ENCODE peak calls at places on chromosomes 13 and 19, in four cellular contexts. One of them, this sample, is unnamed.

GRCh38 chr19:55146078-55146647 is 2.8 kb downstream of the TNNT1 start:
- DNase-seq in foreskin fibroblast: peak; percentile 46
- DNase-seq in pancreas: no peak
- DNase-seq in activated B cell treated with CpG ODN at 0.5 μM for 24 hours: no peak
- DNase-seq in this sample: no peak

GRCh38 chr13:112875627-112876026 is 93.4 kb upstream of the MCF2L start:
- DNase-seq in foreskin fibroblast: no peak
- DNase-seq in activated B cell treated with CpG ODN at 0.5 μM for 24 hours: no peak
- DNase-seq in pancreas: no peak
- DNase-seq in this sample: no peak

GRCh38 chr13:43365042-43365344 is 341.6 kb downstream of the DNAJC15 start:
- DNase-seq in pancreas: no peak
- DNase-seq in activated B cell treated with CpG ODN at 0.5 μM for 24 hours: no peak
- DNase-seq in foreskin fibroblast: no peak
- DNase-seq in this sample: no peak

GRCh38 chr13:38173403-38173802 is 176.2 kb upstream of the UFM1 start:
- DNase-seq in pancreas: no peak
- DNase-seq in foreskin fibroblast: no peak
- DNase-seq in activated B cell treated with CpG ODN at 0.5 μM for 24 hours: no peak
- DNase-seq in this sample: no peak

GRCh38 chr19:42179501-42179817 is 38.0 kb downstream of the DEDD2 start:
- DNase-seq in activated B cell treated with CpG ODN at 0.5 μM for 24 hours: no peak
- DNase-seq in pancreas: no peak
- DNase-seq in foreskin fibroblast: no peak
- DNase-seq in this sample: no peak

GRCh38 chr13:55517312-55517711 is 1623.4 kb upstream of the PRR20A start:
- DNase-seq in foreskin fibroblast: no peak
- DNase-seq in activated B cell treated with CpG ODN at 0.5 μM for 24 hours: no peak
- DNase-seq in pancreas: no peak
- DNase-seq in this sample: no peak

GRCh38 chr19:39924952-39925351 is 9.5 kb downstream of the FCGBP start:
- DNase-seq in activated B cell treated with CpG ODN at 0.5 μM for 24 hours: no peak
- DNase-seq in pancreas: no peak
- DNase-seq in foreskin fibroblast: no peak
- DNase-seq in this sample: no peak

GRCh38 chr19:46714523-46715106 is 2.3 kb downstream of the PRKD2 start:
- DNase-seq in foreskin fibroblast: no peak
- DNase-seq in pancreas: no peak
- DNase-seq in activated B cell treated with CpG ODN at 0.5 μM for 24 hours: peak; percentile 60
- DNase-seq in this sample: no peak

GRCh38 chr19:12784871-12785430 is 6.3 kb upstream of the JUNB start:
- DNase-seq in pancreas: no peak
- DNase-seq in foreskin fibroblast: peak; percentile 45
- DNase-seq in activated B cell treated with CpG ODN at 0.5 μM for 24 hours: no peak
- DNase-seq in this sample: peak; percentile 39

GRCh38 chr19:49639401-49640112 is 386 bp downstream of the RRAS start:
- DNase-seq in pancreas: no peak
- DNase-seq in foreskin fibroblast: no peak
- DNase-seq in activated B cell treated with CpG ODN at 0.5 μM for 24 hours: no peak
- DNase-seq in this sample: no peak

GRCh38 chr19:35331551-35332214 is 2.7 kb downstream of the CD22 start:
- DNase-seq in activated B cell treated with CpG ODN at 0.5 μM for 24 hours: no peak
- DNase-seq in pancreas: no peak
- DNase-seq in foreskin fibroblast: no peak
- DNase-seq in this sample: no peak

GRCh38 chr13:41905600-41906254 is 55.2 kb downstream of the VWA8 start:
- DNase-seq in activated B cell treated with CpG ODN at 0.5 μM for 24 hours: no peak
- DNase-seq in foreskin fibroblast: peak; percentile 52
- DNase-seq in pancreas: no peak
- DNase-seq in this sample: peak; percentile 73

GRCh38 chr19:2230807-2231533 is 5.2 kb downstream of the PLEKHJ1 start:
- DNase-seq in pancreas: no peak
- DNase-seq in foreskin fibroblast: peak; percentile 27
- DNase-seq in activated B cell treated with CpG ODN at 0.5 μM for 24 hours: no peak
- DNase-seq in this sample: no peak

GRCh38 chr19:2232286-2233151 is 3.6 kb downstream of the PLEKHJ1 start:
- DNase-seq in activated B cell treated with CpG ODN at 0.5 μM for 24 hours: no peak
- DNase-seq in pancreas: no peak
- DNase-seq in foreskin fibroblast: no peak
- DNase-seq in this sample: no peak

GRCh38 chr19:2233601-2234280 is 2.4 kb downstream of the PLEKHJ1 start:
- DNase-seq in foreskin fibroblast: no peak
- DNase-seq in activated B cell treated with CpG ODN at 0.5 μM for 24 hours: no peak
- DNase-seq in pancreas: no peak
- DNase-seq in this sample: no peak

GRCh38 chr19:2230029-2230531 is 6.0 kb downstream of the PLEKHJ1 start:
- DNase-seq in activated B cell treated with CpG ODN at 0.5 μM for 24 hours: no peak
- DNase-seq in foreskin fibroblast: no peak
- DNase-seq in pancreas: no peak
- DNase-seq in this sample: no peak

GRCh38 chr19:2231621-2232221 is 4.4 kb downstream of the PLEKHJ1 start:
- DNase-seq in pancreas: no peak
- DNase-seq in activated B cell treated with CpG ODN at 0.5 μM for 24 hours: no peak
- DNase-seq in foreskin fibroblast: peak; percentile 41
- DNase-seq in this sample: no peak
- TF ChIP-seq CTCF in pancreas: no peak
- TF ChIP-seq CTCF in activated B cell treated with CpG ODN at 0.5 μM for 24 hours: no peak
- TF ChIP-seq CTCF in foreskin fibroblast: no peak
- TF ChIP-seq CTCF in this sample: no peak

DNA sequence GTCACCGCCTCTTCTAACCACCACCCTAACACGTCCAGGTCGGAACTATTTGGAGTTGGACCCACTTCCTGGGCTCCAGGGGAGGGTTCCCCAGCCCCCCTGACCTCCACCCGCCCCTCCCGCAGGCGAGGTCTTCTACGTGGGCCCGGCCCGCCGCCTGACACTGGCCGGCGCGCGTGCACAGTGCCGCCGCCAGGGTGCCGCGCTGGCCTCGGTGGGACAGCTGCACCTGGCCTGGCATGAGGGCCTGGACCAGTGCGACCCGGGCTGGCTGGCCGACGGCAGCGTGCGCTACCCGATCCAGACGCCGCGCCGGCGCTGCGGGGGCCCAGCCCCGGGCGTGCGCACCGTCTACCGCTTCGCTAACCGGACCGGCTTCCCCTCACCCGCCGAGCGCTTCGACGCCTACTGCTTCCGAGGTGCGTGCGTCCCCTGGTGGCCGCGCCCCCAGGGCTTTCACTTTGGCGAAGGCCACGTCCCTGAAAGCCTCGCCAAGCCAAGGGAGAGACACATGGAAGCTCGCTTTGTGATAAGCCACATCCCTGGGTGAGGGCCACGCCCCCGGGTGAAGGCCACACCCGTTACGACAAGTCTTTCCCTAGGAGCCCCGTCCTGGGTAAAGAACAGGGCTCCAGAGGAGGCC is 13.2 kb downstream of the NCAN start:
- DNase-seq in activated B cell treated with CpG ODN at 0.5 μM for 24 hours: peak; percentile 71
- DNase-seq in foreskin fibroblast: peak; percentile 76
- DNase-seq in pancreas: peak; percentile 86
- DNase-seq in this sample: peak; percentile 58
- TF ChIP-seq CTCF in activated B cell treated with CpG ODN at 0.5 μM for 24 hours: peak; percentile 20
- TF ChIP-seq CTCF in foreskin fibroblast: peak; percentile 55
- TF ChIP-seq CTCF in pancreas: peak; percentile 18
- TF ChIP-seq CTCF in this sample: peak; percentile 70

GRCh38 chr13:94607939-94608338 is 6.3 kb downstream of the GPR180 start:
- DNase-seq in pancreas: no peak
- DNase-seq in foreskin fibroblast: no peak
- DNase-seq in activated B cell treated with CpG ODN at 0.5 μM for 24 hours: no peak
- DNase-seq in this sample: no peak
- TF ChIP-seq CTCF in pancreas: no peak
- TF ChIP-seq CTCF in foreskin fibroblast: no peak
- TF ChIP-seq CTCF in activated B cell treated with CpG ODN at 0.5 μM for 24 hours: no peak
- TF ChIP-seq CTCF in this sample: no peak

GRCh38 chr19:11346104-11346940 is at the start of the genes CCDC159 and TMEM205:
- DNase-seq in foreskin fibroblast: peak; percentile 100
- DNase-seq in activated B cell treated with CpG ODN at 0.5 μM for 24 hours: peak; percentile 93
- DNase-seq in pancreas: peak; percentile 94
- DNase-seq in this sample: peak; percentile 99
- TF ChIP-seq CTCF in foreskin fibroblast: no peak
- TF ChIP-seq CTCF in activated B cell treated with CpG ODN at 0.5 μM for 24 hours: no peak
- TF ChIP-seq CTCF in pancreas: no peak
- TF ChIP-seq CTCF in this sample: no peak

DNA sequence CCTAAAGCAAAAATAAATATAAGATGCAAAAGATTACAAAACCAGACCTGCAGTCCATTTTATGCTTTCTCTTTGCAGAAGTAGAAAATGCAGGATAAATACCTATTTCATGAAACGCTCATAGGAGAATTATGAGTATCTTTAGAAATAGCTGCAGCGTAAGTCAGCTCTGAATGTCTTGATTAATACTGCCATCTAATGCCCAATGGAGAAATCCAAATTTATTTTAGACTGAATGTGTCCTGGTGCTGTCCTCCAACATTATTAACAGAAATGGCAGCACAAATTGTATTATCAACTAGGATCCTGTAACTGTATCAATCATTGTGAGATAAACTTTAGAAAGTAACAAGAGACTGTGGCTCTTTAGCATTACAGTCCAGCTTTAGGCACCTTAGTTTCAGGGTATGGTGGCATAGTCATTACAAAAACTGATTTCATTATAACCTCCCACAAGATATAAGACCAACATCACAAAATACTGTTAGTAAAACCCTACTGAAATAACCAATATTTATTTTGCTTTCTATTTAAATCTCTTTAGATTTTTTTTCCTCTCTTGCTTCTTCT is 162.1 kb upstream of the MIR17HG start:
- DNase-seq in pancreas: no peak
- DNase-seq in activated B cell treated with CpG ODN at 0.5 μM for 24 hours: no peak
- DNase-seq in foreskin fibroblast: no peak
- DNase-seq in this sample: peak; percentile 53
- TF ChIP-seq CTCF in pancreas: no peak
- TF ChIP-seq CTCF in activated B cell treated with CpG ODN at 0.5 μM for 24 hours: no peak
- TF ChIP-seq CTCF in foreskin fibroblast: no peak
- TF ChIP-seq CTCF in this sample: peak; percentile 27

DNA sequence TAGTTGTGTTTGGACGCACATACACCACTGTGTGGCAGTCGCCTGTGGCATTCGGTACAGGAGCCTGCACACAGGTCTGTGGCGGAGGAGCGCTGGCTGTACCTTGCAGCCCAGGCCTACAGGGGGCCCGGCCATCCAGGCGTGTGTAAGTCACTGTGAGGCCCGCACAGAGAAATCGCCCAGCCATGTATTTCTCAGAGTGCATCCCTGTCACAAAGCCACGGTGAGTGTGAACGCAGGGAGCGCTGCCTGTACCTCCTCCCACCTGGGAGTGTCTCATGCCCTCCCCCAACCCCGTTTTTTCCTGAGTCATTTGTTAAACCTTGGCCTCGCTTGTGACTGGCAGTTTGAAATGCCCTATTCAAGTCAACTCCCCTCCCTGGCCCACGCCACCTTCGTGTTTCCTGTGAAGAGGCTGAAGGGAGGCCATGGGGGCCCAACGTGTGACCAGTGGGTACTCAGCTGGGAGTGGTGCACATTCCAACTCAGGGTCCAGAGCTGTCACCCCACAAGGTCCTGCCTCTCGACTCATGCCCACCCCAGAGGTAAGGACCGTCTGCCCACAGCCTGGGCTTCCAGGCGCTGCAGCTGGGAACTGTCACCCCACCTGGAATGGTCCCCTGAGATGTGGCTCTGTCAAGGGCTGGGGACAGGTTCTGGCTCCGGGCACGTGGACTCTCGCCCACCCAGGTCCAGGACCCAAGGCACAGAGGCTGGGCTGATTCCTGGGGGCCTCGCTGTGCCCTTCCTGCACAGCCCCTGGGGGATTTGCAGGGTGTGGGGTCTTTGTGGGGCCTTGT is 11.6 kb upstream of the RASA3 start:
- DNase-seq in pancreas: peak; percentile 55
- DNase-seq in activated B cell treated with CpG ODN at 0.5 μM for 24 hours: peak; percentile 45
- DNase-seq in foreskin fibroblast: no peak
- DNase-seq in this sample: no peak
- TF ChIP-seq CTCF in pancreas: no peak
- TF ChIP-seq CTCF in activated B cell treated with CpG ODN at 0.5 μM for 24 hours: no peak
- TF ChIP-seq CTCF in foreskin fibroblast: no peak
- TF ChIP-seq CTCF in this sample: peak; percentile 20

GRCh38 chr19:38917921-38918491 is 6.0 kb upstream of the CCER2 start:
- DNase-seq in pancreas: peak; percentile 55
- DNase-seq in foreskin fibroblast: peak; percentile 38
- DNase-seq in activated B cell treated with CpG ODN at 0.5 μM for 24 hours: no peak
- DNase-seq in this sample: no peak
- TF ChIP-seq CTCF in pancreas: no peak
- TF ChIP-seq CTCF in foreskin fibroblast: no peak
- TF ChIP-seq CTCF in activated B cell treated with CpG ODN at 0.5 μM for 24 hours: no peak
- TF ChIP-seq CTCF in this sample: peak; percentile 34

DNA sequence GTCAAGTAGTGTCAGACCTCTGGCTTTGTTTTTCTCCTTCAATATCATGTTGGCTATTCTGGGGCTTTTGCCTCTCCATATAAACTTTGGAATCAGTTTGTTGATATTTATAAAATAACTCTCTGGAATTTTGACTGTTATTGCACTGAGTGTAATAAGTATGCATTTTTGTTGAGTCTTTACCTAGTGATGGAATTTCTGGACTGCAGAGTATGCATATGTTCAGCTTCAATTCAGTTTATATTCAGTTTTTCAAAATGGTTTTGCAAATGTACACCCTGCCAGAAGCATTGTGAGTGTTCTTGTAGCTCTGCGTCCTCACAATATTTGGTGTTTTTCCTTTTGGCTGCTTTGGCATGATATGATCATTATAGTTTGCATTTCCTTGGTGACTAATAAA is 43.1 kb downstream of the RASL11A start:
- DNase-seq in pancreas: no peak
- DNase-seq in activated B cell treated with CpG ODN at 0.5 μM for 24 hours: no peak
- DNase-seq in foreskin fibroblast: no peak
- DNase-seq in this sample: no peak
- TF ChIP-seq CTCF in pancreas: no peak
- TF ChIP-seq CTCF in activated B cell treated with CpG ODN at 0.5 μM for 24 hours: no peak
- TF ChIP-seq CTCF in foreskin fibroblast: no peak
- TF ChIP-seq CTCF in this sample: no peak

DNA sequence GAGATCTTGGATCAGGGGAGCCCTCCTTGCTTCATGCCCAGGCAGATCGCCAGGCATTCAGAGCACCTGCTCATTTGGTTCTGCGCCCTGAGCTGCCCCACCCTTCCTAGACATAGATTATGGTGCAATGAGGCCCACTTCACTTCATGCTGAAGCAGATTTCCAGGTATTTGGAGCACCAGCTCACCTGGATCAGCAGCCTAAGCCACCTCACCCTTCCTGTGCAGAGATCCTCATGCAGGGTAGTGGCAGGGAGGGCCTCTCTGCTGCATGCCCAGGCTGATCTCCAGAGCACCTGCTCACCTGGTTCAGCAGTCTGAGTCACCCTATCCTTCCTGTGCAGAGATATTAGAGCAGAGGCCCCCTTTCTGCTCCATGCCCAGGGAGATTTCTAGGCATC is 1966.1 kb downstream of the PCDH9 start:
- DNase-seq in foreskin fibroblast: no peak
- DNase-seq in pancreas: no peak
- DNase-seq in activated B cell treated with CpG ODN at 0.5 μM for 24 hours: no peak
- DNase-seq in this sample: no peak
- TF ChIP-seq CTCF in foreskin fibroblast: no peak
- TF ChIP-seq CTCF in pancreas: no peak
- TF ChIP-seq CTCF in activated B cell treated with CpG ODN at 0.5 μM for 24 hours: no peak
- TF ChIP-seq CTCF in this sample: no peak